ENCODE peak calls at places on chromosomes 16 and 17, in nine cellular contexts. L is HEK293T; E is heart right ventricle; J is stimulated activated CD4-positive, alpha-beta T cell treated with anti-CD3 and anti-CD28 coated beads, Interleukin-1b, Interleukin-23, amount 100 ng/mL, for 1 hour; G is NCI-H69; A is aorta; D is kidney glomerular epithelial cell; K is hepatocyte; Y is mammary epithelial cell. V is an unnamed sample.

GRCh38 chr16:10641555-10641952 is 53.2 kb downstream of the TEKT5 start:
- DNase-seq in Y (no peak), G (no peak), J (no peak), A (no peak), E (no peak), D (no peak), K (no peak), L (no peak), V (no peak)

GRCh38 chr16:68951991-68952877 is 108.9 kb downstream of the TANGO6 start:
- DNase-seq in D (peak; percentile 13), K (no peak), L (no peak), G (peak; percentile 41), A (no peak), E (no peak), Y (peak; percentile 94), J (no peak), V (peak; percentile 76)

GRCh38 chr16:84986102-84986501 is 25.2 kb downstream of the ZDHHC7 start:
- DNase-seq in G (no peak), D (no peak), E (no peak), K (no peak), L (no peak), J (peak; percentile 25), A (no peak), Y (no peak), V (no peak)

GRCh38 chr17:55482591-55483389 is 28.5 kb downstream of the SMIM36 start:
- DNase-seq in E (no peak), L (no peak), A (no peak), G (no peak), K (no peak), D (no peak), Y (no peak), J (no peak), V (no peak)

GRCh38 chr17:42422958-42423712 is at the start of gene CAVIN1:
- DNase-seq in D (peak; percentile 85), Y (peak; percentile 98), J (no peak), A (peak; percentile 98), L (peak; percentile 76), G (peak; percentile 82), E (peak; percentile 100), K (peak; percentile 94), V (peak; percentile 97)

GRCh38 chr16:25024900-25025299 is 9.7 kb upstream of the ARHGAP17 start:
- DNase-seq in L (no peak), G (no peak), A (no peak), K (no peak), Y (no peak), E (no peak), D (no peak), J (no peak), V (peak; percentile 2)

GRCh38 chr17:78351449-78352006 is 8.3 kb downstream of the SOCS3 start:
- DNase-seq in J (no peak), G (peak; percentile 67), K (peak; percentile 93), Y (peak; percentile 98), D (no peak), E (peak; percentile 92), L (no peak), A (peak; percentile 98), V (peak; percentile 98)

GRCh38 chr17:17669081-17669850 is 12.0 kb upstream of the RAI1 start:
- DNase-seq in A (no peak), D (no peak), K (no peak), L (no peak), J (no peak), E (no peak), G (peak; percentile 25), Y (no peak), V (no peak)

GRCh38 chr17:46061435-46061834 is 62.4 kb downstream of the STH start:
- DNase-seq in D (no peak), A (no peak), Y (peak; percentile 17), K (no peak), J (no peak), G (peak; percentile 37), L (peak; percentile 38), E (no peak), V (no peak)

GRCh38 chr17:75090871-75091854 is 3.4 kb downstream of the SLC16A5 start:
- DNase-seq in J (no peak), A (no peak), E (no peak), D (no peak), L (no peak), K (no peak), Y (no peak), G (peak; percentile 31), V (peak; percentile 73)

GRCh38 chr17:27293359-27293897 is 486 bp upstream of the WSB1 start:
- DNase-seq in E (no peak), Y (no peak), L (no peak), K (no peak), G (peak; percentile 70), J (no peak), A (no peak), D (no peak), V (no peak)

GRCh38 chr17:15341385-15341849 is at the start of gene TEKT3:
- DNase-seq in Y (peak; percentile 57), L (peak; percentile 72), D (peak; percentile 64), G (peak; percentile 52), K (peak; percentile 93), J (no peak), A (peak; percentile 94), E (peak; percentile 84), V (peak; percentile 99)

GRCh38 chr17:37417852-37418251 is 11.2 kb downstream of the TADA2A start:
- DNase-seq in D (no peak), Y (no peak), K (no peak), G (no peak), E (no peak), L (no peak), J (no peak), A (no peak), V (no peak)

GRCh38 chr17:79509496-79509895 is 101.4 kb downstream of the RBFOX3 start:
- DNase-seq in E (no peak), K (no peak), J (no peak), D (no peak), Y (no peak), A (no peak), G (no peak), L (no peak), V (no peak)

GRCh38 chr17:8935194-8935593 is 30.3 kb downstream of the PIK3R5 start:
- DNase-seq in K (no peak), L (no peak), D (no peak), A (peak; percentile 60), G (no peak), Y (peak; percentile 93), E (no peak), J (no peak), V (peak; percentile 51)

GRCh38 chr16:87945351-87946042 is 5.7 kb upstream of the BANP start:
- DNase-seq in E (peak; percentile 78), L (no peak), G (peak; percentile 95), J (no peak), K (peak; percentile 91), D (no peak), A (peak; percentile 87), Y (peak; percentile 80), V (peak; percentile 99)

GRCh38 chr17:56890906-56891674 is 22.8 kb downstream of the TRIM25 start:
- DNase-seq in A (no peak), K (no peak), J (no peak), E (no peak), Y (no peak), L (no peak), G (no peak), D (no peak), V (peak; percentile 34)

GRCh38 chr16:17205279-17206139 is 265.3 kb downstream of the XYLT1 start:
- DNase-seq in J (no peak), K (peak; percentile 47), L (no peak), E (no peak), D (no peak), Y (no peak), A (no peak), G (no peak), V (no peak)

GRCh38 chr16:15559176-15559575 is 83.8 kb downstream of the MARF1 start:
- DNase-seq in A (no peak), D (no peak), Y (no peak), G (no peak), K (no peak), J (no peak), L (no peak), E (no peak), V (no peak)

GRCh38 chr17:66829386-66829864 is 5.5 kb upstream of the CACNG5 start:
- DNase-seq in E (peak; percentile 35), L (peak; percentile 61), K (peak; percentile 91), J (no peak), D (peak; percentile 68), A (no peak), Y (peak; percentile 44), G (peak; percentile 56), V (peak; percentile 91)

GRCh38 chr16:58307583-58308312 is 12.9 kb upstream of the PRSS54 start:
- DNase-seq in J (no peak), Y (no peak), L (no peak), E (no peak), A (no peak), G (no peak), K (no peak), D (no peak), V (no peak)

GRCh38 chr16:85864965-85865364 is 34.0 kb upstream of the IRF8 start:
- DNase-seq in A (no peak), D (no peak), L (no peak), J (no peak), E (no peak), K (no peak), G (no peak), Y (no peak), V (no peak)

GRCh38 chr17:28367641-28368305 is 2.3 kb downstream of the VTN start:
- DNase-seq in L (no peak), A (no peak), Y (no peak), K (peak; percentile 5), D (no peak), G (no peak), J (no peak), E (no peak), V (peak; percentile 50)

GRCh38 chr17:10151667-10152496 is 46.5 kb downstream of the GAS7 start:
- DNase-seq in E (peak; percentile 35), G (no peak), Y (no peak), D (no peak), L (no peak), J (no peak), K (no peak), A (peak; percentile 71), V (peak; percentile 52)

GRCh38 chr17:284676-285355 is 67.8 kb downstream of the RPH3AL start:
- DNase-seq in L (no peak), J (no peak), Y (no peak), A (peak; percentile 15), G (no peak), E (no peak), K (no peak), D (no peak), V (no peak)

V was measured in islet precursor cell.